ENCODE peak calls at places on chromosomes 1 and 21, in seven cellular contexts. M, Z, R, T, I, A and H are unnamed samples.

GRCh38 chr1:69814926-69815325 is 247.2 kb downstream of the LRRC7 start:
- DNase-seq in M (no peak), R (no peak), A (no peak), Z (no peak), T (no peak), I (no peak), H (no peak)

GRCh38 chr21:32934829-32935228 is 90.9 kb upstream of the OLIG2 start:
- DNase-seq in I (no peak), T (no peak), A (no peak), M (no peak), R (no peak), Z (no peak), H (no peak)

GRCh38 chr1:223341111-223341510 is 22.9 kb downstream of the SUSD4 start:
- DNase-seq in R (no peak), T (peak), M (peak), Z (no peak), A (no peak), I (no peak), H (no peak)

GRCh38 chr1:12528021-12528852 is 89.8 kb downstream of the DHRS3 start:
- DNase-seq in Z (no peak), R (no peak), I (no peak), T (peak), A (no peak), M (peak), H (no peak)

GRCh38 chr1:55636691-55637090 is 421.5 kb upstream of the USP24 start:
- DNase-seq in M (no peak), Z (no peak), R (no peak), T (no peak), I (no peak), A (no peak), H (no peak)

GRCh38 chr1:221939598-221939997 is 197.7 kb upstream of the DUSP10 start:
- DNase-seq in T (no peak), Z (no peak), A (no peak), M (no peak), I (no peak), R (peak), H (no peak)

GRCh38 chr1:222893255-222893654 is 78.4 kb downstream of the DISP1 start:
- DNase-seq in I (no peak), A (no peak), Z (no peak), R (no peak), M (no peak), T (no peak), H (no peak)

GRCh38 chr1:180507826-180508724 is 5.7 kb upstream of the ACBD6 start:
- DNase-seq in T (peak), Z (no peak), R (no peak), M (no peak), I (no peak), A (no peak), H (no peak)

GRCh38 chr21:45226540-45227326 is 61.0 kb downstream of the POFUT2 start:
- DNase-seq in Z (peak), A (no peak), T (no peak), M (no peak), R (no peak), I (no peak), H (no peak)